ENCODE peak calls at places on chromosomes 13 and 19, in five cellular contexts. One of them, this sample, is unnamed.
A peak's percentile ranks its signal among the peaks of the same experiment; 100 is the strongest.

GRCh38 chr19:51337861-51338562 is 3.9 kb downstream of the VSIG10L start:
- DNase-seq in GM04503: no peak
- DNase-seq in NCI-H2171 treated with DMSO at 0.1 percent for 48 hours: no peak
- DNase-seq in SHP77 treated with DMSO at 0.1 percent for 48 hours: no peak
- DNase-seq in activated T-helper 1 cell treated with anti-CD3 and anti-CD28 coated beads, Interleukin-12 subunit alpha, Interleukin-12 subunit beta, Interleukin-2, Interleukin-4 antibody, amounts not matched to agents 30 ng/mL and 10 ng/mL and 1 ng/mL, durations not matched to agents 14 hours and 24 hours and 36 hours: no peak
- DNase-seq in this sample: no peak

GRCh38 chr19:55494172-55494761 is 6.0 kb downstream of the SSC5D start:
- DNase-seq in GM04503: no peak
- DNase-seq in activated T-helper 1 cell treated with anti-CD3 and anti-CD28 coated beads, Interleukin-12 subunit alpha, Interleukin-12 subunit beta, Interleukin-2, Interleukin-4 antibody, amounts not matched to agents 30 ng/mL and 10 ng/mL and 1 ng/mL, durations not matched to agents 14 hours and 24 hours and 36 hours: no peak
- DNase-seq in NCI-H2171 treated with DMSO at 0.1 percent for 48 hours: no peak
- DNase-seq in SHP77 treated with DMSO at 0.1 percent for 48 hours: no peak
- DNase-seq in this sample: no peak

GRCh38 chr19:17332677-17333581 is 1.7 kb downstream of the ANO8 start:
- DNase-seq in SHP77 treated with DMSO at 0.1 percent for 48 hours: peak; percentile 100
- DNase-seq in activated T-helper 1 cell treated with anti-CD3 and anti-CD28 coated beads, Interleukin-12 subunit alpha, Interleukin-12 subunit beta, Interleukin-2, Interleukin-4 antibody, amounts not matched to agents 30 ng/mL and 10 ng/mL and 1 ng/mL, durations not matched to agents 14 hours and 24 hours and 36 hours: peak; percentile 30
- DNase-seq in GM04503: no peak
- DNase-seq in NCI-H2171 treated with DMSO at 0.1 percent for 48 hours: peak; percentile 6
- DNase-seq in this sample: peak; percentile 35

GRCh38 chr13:60759499-60759898 is 362.5 kb downstream of the TDRD3 start:
- DNase-seq in GM04503: no peak
- DNase-seq in SHP77 treated with DMSO at 0.1 percent for 48 hours: no peak
- DNase-seq in activated T-helper 1 cell treated with anti-CD3 and anti-CD28 coated beads, Interleukin-12 subunit alpha, Interleukin-12 subunit beta, Interleukin-2, Interleukin-4 antibody, amounts not matched to agents 30 ng/mL and 10 ng/mL and 1 ng/mL, durations not matched to agents 14 hours and 24 hours and 36 hours: no peak
- DNase-seq in NCI-H2171 treated with DMSO at 0.1 percent for 48 hours: peak; percentile 30
- DNase-seq in this sample: peak; percentile 81

GRCh38 chr19:5059767-5060166 is 90.9 kb downstream of the KDM4B start:
- DNase-seq in GM04503: no peak
- DNase-seq in SHP77 treated with DMSO at 0.1 percent for 48 hours: no peak
- DNase-seq in NCI-H2171 treated with DMSO at 0.1 percent for 48 hours: no peak
- DNase-seq in activated T-helper 1 cell treated with anti-CD3 and anti-CD28 coated beads, Interleukin-12 subunit alpha, Interleukin-12 subunit beta, Interleukin-2, Interleukin-4 antibody, amounts not matched to agents 30 ng/mL and 10 ng/mL and 1 ng/mL, durations not matched to agents 14 hours and 24 hours and 36 hours: no peak
- DNase-seq in this sample: no peak

GRCh38 chr19:48364564-48365363 is 597 bp downstream of the SYNGR4 start:
- DNase-seq in NCI-H2171 treated with DMSO at 0.1 percent for 48 hours: no peak
- DNase-seq in SHP77 treated with DMSO at 0.1 percent for 48 hours: no peak
- DNase-seq in activated T-helper 1 cell treated with anti-CD3 and anti-CD28 coated beads, Interleukin-12 subunit alpha, Interleukin-12 subunit beta, Interleukin-2, Interleukin-4 antibody, amounts not matched to agents 30 ng/mL and 10 ng/mL and 1 ng/mL, durations not matched to agents 14 hours and 24 hours and 36 hours: no peak
- DNase-seq in GM04503: no peak
- DNase-seq in this sample: no peak

GRCh38 chr19:30222428-30222873 is 149.7 kb upstream of the ZNF536 start:
- DNase-seq in SHP77 treated with DMSO at 0.1 percent for 48 hours: no peak
- DNase-seq in NCI-H2171 treated with DMSO at 0.1 percent for 48 hours: no peak
- DNase-seq in GM04503: no peak
- DNase-seq in activated T-helper 1 cell treated with anti-CD3 and anti-CD28 coated beads, Interleukin-12 subunit alpha, Interleukin-12 subunit beta, Interleukin-2, Interleukin-4 antibody, amounts not matched to agents 30 ng/mL and 10 ng/mL and 1 ng/mL, durations not matched to agents 14 hours and 24 hours and 36 hours: no peak
- DNase-seq in this sample: no peak

GRCh38 chr13:85503797-85504196 is 295.4 kb downstream of the SLITRK6 start:
- DNase-seq in NCI-H2171 treated with DMSO at 0.1 percent for 48 hours: no peak
- DNase-seq in GM04503: no peak
- DNase-seq in SHP77 treated with DMSO at 0.1 percent for 48 hours: no peak
- DNase-seq in activated T-helper 1 cell treated with anti-CD3 and anti-CD28 coated beads, Interleukin-12 subunit alpha, Interleukin-12 subunit beta, Interleukin-2, Interleukin-4 antibody, amounts not matched to agents 30 ng/mL and 10 ng/mL and 1 ng/mL, durations not matched to agents 14 hours and 24 hours and 36 hours: no peak
- DNase-seq in this sample: peak; percentile 47

GRCh38 chr13:48636550-48636949 is 17.2 kb upstream of the CYSLTR2 start:
- DNase-seq in GM04503: no peak
- DNase-seq in NCI-H2171 treated with DMSO at 0.1 percent for 48 hours: no peak
- DNase-seq in activated T-helper 1 cell treated with anti-CD3 and anti-CD28 coated beads, Interleukin-12 subunit alpha, Interleukin-12 subunit beta, Interleukin-2, Interleukin-4 antibody, amounts not matched to agents 30 ng/mL and 10 ng/mL and 1 ng/mL, durations not matched to agents 14 hours and 24 hours and 36 hours: no peak
- DNase-seq in SHP77 treated with DMSO at 0.1 percent for 48 hours: no peak
- DNase-seq in this sample: peak; percentile 24

GRCh38 chr13:38409771-38410170 is 60.1 kb downstream of the UFM1 start:
- DNase-seq in NCI-H2171 treated with DMSO at 0.1 percent for 48 hours: no peak
- DNase-seq in activated T-helper 1 cell treated with anti-CD3 and anti-CD28 coated beads, Interleukin-12 subunit alpha, Interleukin-12 subunit beta, Interleukin-2, Interleukin-4 antibody, amounts not matched to agents 30 ng/mL and 10 ng/mL and 1 ng/mL, durations not matched to agents 14 hours and 24 hours and 36 hours: no peak
- DNase-seq in GM04503: no peak
- DNase-seq in SHP77 treated with DMSO at 0.1 percent for 48 hours: no peak
- DNase-seq in this sample: peak; percentile 83

GRCh38 chr13:29524176-29524575 is 71.3 kb downstream of the SLC7A1 start:
- DNase-seq in activated T-helper 1 cell treated with anti-CD3 and anti-CD28 coated beads, Interleukin-12 subunit alpha, Interleukin-12 subunit beta, Interleukin-2, Interleukin-4 antibody, amounts not matched to agents 30 ng/mL and 10 ng/mL and 1 ng/mL, durations not matched to agents 14 hours and 24 hours and 36 hours: no peak
- DNase-seq in SHP77 treated with DMSO at 0.1 percent for 48 hours: no peak
- DNase-seq in NCI-H2171 treated with DMSO at 0.1 percent for 48 hours: no peak
- DNase-seq in GM04503: no peak
- DNase-seq in this sample: no peak

GRCh38 chr19:41226874-41227390 is 7.9 kb downstream of the AXL start:
- DNase-seq in NCI-H2171 treated with DMSO at 0.1 percent for 48 hours: no peak
- DNase-seq in activated T-helper 1 cell treated with anti-CD3 and anti-CD28 coated beads, Interleukin-12 subunit alpha, Interleukin-12 subunit beta, Interleukin-2, Interleukin-4 antibody, amounts not matched to agents 30 ng/mL and 10 ng/mL and 1 ng/mL, durations not matched to agents 14 hours and 24 hours and 36 hours: no peak
- DNase-seq in SHP77 treated with DMSO at 0.1 percent for 48 hours: no peak
- DNase-seq in GM04503: no peak
- DNase-seq in this sample: no peak

GRCh38 chr13:105165449-105166125 is 1369.9 kb downstream of the EFNB2 start:
- DNase-seq in activated T-helper 1 cell treated with anti-CD3 and anti-CD28 coated beads, Interleukin-12 subunit alpha, Interleukin-12 subunit beta, Interleukin-2, Interleukin-4 antibody, amounts not matched to agents 30 ng/mL and 10 ng/mL and 1 ng/mL, durations not matched to agents 14 hours and 24 hours and 36 hours: no peak
- DNase-seq in NCI-H2171 treated with DMSO at 0.1 percent for 48 hours: no peak
- DNase-seq in GM04503: no peak
- DNase-seq in SHP77 treated with DMSO at 0.1 percent for 48 hours: no peak
- DNase-seq in this sample: no peak

GRCh38 chr19:15194938-15195337 is 5.9 kb downstream of the NOTCH3 start:
- DNase-seq in NCI-H2171 treated with DMSO at 0.1 percent for 48 hours: no peak
- DNase-seq in GM04503: no peak
- DNase-seq in SHP77 treated with DMSO at 0.1 percent for 48 hours: no peak
- DNase-seq in activated T-helper 1 cell treated with anti-CD3 and anti-CD28 coated beads, Interleukin-12 subunit alpha, Interleukin-12 subunit beta, Interleukin-2, Interleukin-4 antibody, amounts not matched to agents 30 ng/mL and 10 ng/mL and 1 ng/mL, durations not matched to agents 14 hours and 24 hours and 36 hours: no peak
- DNase-seq in this sample: peak; percentile 61

GRCh38 chr19:3818479-3818878 is 32.3 kb upstream of the MATK start:
- DNase-seq in GM04503: peak; percentile 10
- DNase-seq in NCI-H2171 treated with DMSO at 0.1 percent for 48 hours: no peak
- DNase-seq in activated T-helper 1 cell treated with anti-CD3 and anti-CD28 coated beads, Interleukin-12 subunit alpha, Interleukin-12 subunit beta, Interleukin-2, Interleukin-4 antibody, amounts not matched to agents 30 ng/mL and 10 ng/mL and 1 ng/mL, durations not matched to agents 14 hours and 24 hours and 36 hours: no peak
- DNase-seq in SHP77 treated with DMSO at 0.1 percent for 48 hours: no peak
- DNase-seq in this sample: peak; percentile 42

This sample was measured in bronchial epithelial cell.